ENCODE peak calls at places on chromosomes 5 and 9, in four cellular contexts. One of them, this sample, is unnamed.

GRCh38 chr5:37836173-37837100 is 3.4 kb downstream of the GDNF start:
- DNase-seq in T-helper 17 cell: no peak
- DNase-seq in ovary: peak; percentile 47
- DNase-seq in fibroblast of lung: peak; percentile 51
- DNase-seq in this sample: no peak

GRCh38 chr9:114779352-114779845 is 26.4 kb downstream of the TNFSF15 start:
- DNase-seq in T-helper 17 cell: no peak
- DNase-seq in ovary: peak; percentile 12
- DNase-seq in fibroblast of lung: peak; percentile 46
- DNase-seq in this sample: no peak

GRCh38 chr9:27566118-27566517 is 7.2 kb downstream of the C9orf72 start:
- DNase-seq in T-helper 17 cell: no peak
- DNase-seq in ovary: no peak
- DNase-seq in fibroblast of lung: no peak
- DNase-seq in this sample: no peak

GRCh38 chr5:176792584-176793342 is 17.6 kb upstream of the UNC5A start:
- DNase-seq in T-helper 17 cell: no peak
- DNase-seq in ovary: no peak
- DNase-seq in fibroblast of lung: no peak
- DNase-seq in this sample: no peak

GRCh38 chr9:112006361-112007020 is 109.9 kb downstream of the UGCG start:
- DNase-seq in T-helper 17 cell: no peak
- DNase-seq in ovary: no peak
- DNase-seq in fibroblast of lung: no peak
- DNase-seq in this sample: no peak

GRCh38 chr5:133421394-133421793 is 190.9 kb downstream of the FSTL4 start:
- DNase-seq in T-helper 17 cell: no peak
- DNase-seq in ovary: no peak
- DNase-seq in fibroblast of lung: peak; percentile 17
- DNase-seq in this sample: peak; percentile 36

GRCh38 chr5:53303105-53303504 is 177.3 kb upstream of the FST start:
- DNase-seq in T-helper 17 cell: no peak
- DNase-seq in ovary: no peak
- DNase-seq in fibroblast of lung: peak; percentile 93
- DNase-seq in this sample: no peak

GRCh38 chr5:74459984-74460383 is 180.5 kb downstream of the ENC1 start:
- DNase-seq in T-helper 17 cell: no peak
- DNase-seq in ovary: no peak
- DNase-seq in fibroblast of lung: no peak
- DNase-seq in this sample: no peak

GRCh38 chr5:124972703-124973102 is 226.3 kb upstream of the ZNF608 start:
- DNase-seq in T-helper 17 cell: no peak
- DNase-seq in ovary: no peak
- DNase-seq in fibroblast of lung: no peak
- DNase-seq in this sample: no peak

GRCh38 chr9:92406506-92406905 is 2.1 kb upstream of the OGN start:
- DNase-seq in T-helper 17 cell: no peak
- DNase-seq in ovary: no peak
- DNase-seq in fibroblast of lung: peak; percentile 50
- DNase-seq in this sample: peak; percentile 22

GRCh38 chr9:3527653-3527960 is 1.8 kb upstream of the RFX3 start:
- DNase-seq in T-helper 17 cell: no peak
- DNase-seq in ovary: no peak
- DNase-seq in fibroblast of lung: no peak
- DNase-seq in this sample: peak; percentile 19

GRCh38 chr9:91905958-91906585 is 44.0 kb downstream of the ROR2 start:
- DNase-seq in T-helper 17 cell: no peak
- DNase-seq in ovary: no peak
- DNase-seq in fibroblast of lung: no peak
- DNase-seq in this sample: peak; percentile 40

GRCh38 chr5:17910318-17910717 is 276.1 kb downstream of the TAF11L14 start:
- DNase-seq in T-helper 17 cell: no peak
- DNase-seq in ovary: no peak
- DNase-seq in fibroblast of lung: peak; percentile 8
- DNase-seq in this sample: no peak

GRCh38 chr9:33737811-33738606 is 57.4 kb upstream of the PRSS3 start:
- DNase-seq in T-helper 17 cell: no peak
- DNase-seq in ovary: no peak
- DNase-seq in fibroblast of lung: peak; percentile 44
- DNase-seq in this sample: peak; percentile 54

GRCh38 chr5:150103678-150104549 is 17.6 kb upstream of the CSF1R start:
- DNase-seq in T-helper 17 cell: no peak
- DNase-seq in ovary: no peak
- DNase-seq in fibroblast of lung: no peak
- DNase-seq in this sample: no peak

GRCh38 chr5:172837640-172838039 is 3.6 kb downstream of the ERGIC1 start:
- DNase-seq in T-helper 17 cell: no peak
- DNase-seq in ovary: peak; percentile 48
- DNase-seq in fibroblast of lung: no peak
- DNase-seq in this sample: peak; percentile 96

GRCh38 chr5:127871448-127872153 is 168.4 kb downstream of the CCDC192 start:
- DNase-seq in T-helper 17 cell: no peak
- DNase-seq in ovary: no peak
- DNase-seq in fibroblast of lung: no peak
- DNase-seq in this sample: no peak

GRCh38 chr5:76689321-76690026 is 26.5 kb upstream of the F2R start:
- DNase-seq in T-helper 17 cell: no peak
- DNase-seq in ovary: no peak
- DNase-seq in fibroblast of lung: peak; percentile 99
- DNase-seq in this sample: no peak

GRCh38 chr9:124285903-124286291 is 28.1 kb downstream of the NEK6 start:
- DNase-seq in T-helper 17 cell: no peak
- DNase-seq in ovary: peak; percentile 77
- DNase-seq in fibroblast of lung: peak; percentile 99
- DNase-seq in this sample: no peak

GRCh38 chr5:150649108-150649827 is 8.8 kb downstream of the SYNPO start:
- DNase-seq in T-helper 17 cell: no peak
- DNase-seq in ovary: peak; percentile 74
- DNase-seq in fibroblast of lung: no peak
- DNase-seq in this sample: no peak

GRCh38 chr5:59099270-59099994 is 516.6 kb downstream of the RAB3C start:
- DNase-seq in T-helper 17 cell: no peak
- DNase-seq in ovary: no peak
- DNase-seq in fibroblast of lung: peak; percentile 88
- DNase-seq in this sample: no peak

GRCh38 chr5:89473196-89473595 is 590.2 kb upstream of the MEF2C start:
- DNase-seq in T-helper 17 cell: no peak
- DNase-seq in ovary: no peak
- DNase-seq in fibroblast of lung: peak; percentile 49
- DNase-seq in this sample: no peak

GRCh38 chr5:175012267-175012666 is 287.9 kb downstream of the MSX2 start:
- DNase-seq in T-helper 17 cell: no peak
- DNase-seq in ovary: no peak
- DNase-seq in fibroblast of lung: no peak
- DNase-seq in this sample: no peak

GRCh38 chr9:110065527-110065926 is 142.4 kb downstream of the C9orf152 start:
- DNase-seq in T-helper 17 cell: no peak
- DNase-seq in ovary: no peak
- DNase-seq in fibroblast of lung: no peak
- DNase-seq in this sample: no peak

GRCh38 chr9:20566401-20566800 is 55.9 kb downstream of the MLLT3 start:
- DNase-seq in T-helper 17 cell: no peak
- DNase-seq in ovary: no peak
- DNase-seq in fibroblast of lung: no peak
- DNase-seq in this sample: no peak

DNA sequence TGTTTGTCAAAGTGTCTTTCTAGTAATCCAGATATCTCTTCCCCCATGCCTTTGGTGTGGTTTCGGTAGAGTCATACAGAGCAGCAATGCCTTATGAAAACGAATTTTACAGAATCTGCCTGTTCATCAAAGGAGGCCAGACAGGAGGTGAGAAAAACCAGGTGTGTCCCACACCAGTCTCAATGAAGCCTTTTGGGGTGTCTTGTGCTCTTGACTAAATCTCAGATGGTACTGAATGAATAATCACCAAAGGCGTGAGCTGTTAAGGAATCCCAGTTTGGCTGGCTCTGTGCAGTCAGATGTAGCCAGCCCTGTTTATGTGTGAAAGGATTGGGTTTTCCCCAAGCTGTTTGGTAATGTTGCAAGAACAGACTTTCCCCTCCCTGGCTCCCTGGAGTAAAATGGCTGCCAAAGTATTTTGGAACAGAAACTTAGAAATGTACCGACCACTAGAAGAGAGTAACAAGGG is 70.8 kb upstream of the CDKN2B start:
- DNase-seq in T-helper 17 cell: no peak
- DNase-seq in ovary: no peak
- DNase-seq in fibroblast of lung: peak; percentile 80
- DNase-seq in this sample: no peak
- H3K9me3 ChIP-seq in T-helper 17 cell: no peaks in the 10 kb centered on the region
- H3K9me3 ChIP-seq in ovary: no peaks in the 10 kb centered on the region
- H3K9me3 ChIP-seq in fibroblast of lung: no peaks in the 10 kb centered on the region
- H3K9me3 ChIP-seq in this sample: no peaks in the 10 kb centered on the region

GRCh38 chr9:5671711-5672353 is 42.9 kb downstream of the RIC1 start:
- DNase-seq in T-helper 17 cell: no peak
- DNase-seq in ovary: no peak
- DNase-seq in fibroblast of lung: no peak
- DNase-seq in this sample: peak; percentile 87
- H3K9me3 ChIP-seq in T-helper 17 cell: no peaks in the 10 kb centered on the region
- H3K9me3 ChIP-seq in ovary: no peaks in the 10 kb centered on the region
- H3K9me3 ChIP-seq in fibroblast of lung: no peaks in the 10 kb centered on the region
- H3K9me3 ChIP-seq in this sample: peaks cover 37% of the 10 kb centered on the region

DNA sequence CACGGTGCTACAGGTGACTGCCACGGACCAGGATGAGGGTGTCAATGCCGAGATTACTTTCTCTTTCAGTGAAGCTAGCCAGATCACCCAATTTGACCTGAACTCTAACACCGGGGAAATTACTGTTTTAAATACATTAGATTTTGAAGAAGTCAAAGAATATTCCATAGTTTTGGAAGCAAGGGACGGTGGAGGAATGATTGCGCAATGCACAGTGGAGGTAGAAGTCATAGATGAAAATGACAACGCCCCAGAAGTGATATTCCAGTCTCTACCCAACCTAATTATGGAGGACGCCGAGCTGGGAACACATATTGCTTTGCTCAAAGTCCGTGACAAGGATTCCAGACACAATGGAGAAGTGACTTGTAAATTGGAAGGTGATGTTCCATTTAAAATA is 1.2 kb downstream of the PCDHGB4 start:
- DNase-seq in T-helper 17 cell: no peak
- DNase-seq in ovary: no peak
- DNase-seq in fibroblast of lung: no peak
- DNase-seq in this sample: no peak
- H3K9me3 ChIP-seq in T-helper 17 cell: peaks cover 21% of the 10 kb centered on the region
- H3K9me3 ChIP-seq in ovary: peaks cover 19% of the 10 kb centered on the region
- H3K9me3 ChIP-seq in fibroblast of lung: peaks cover 5% of the 10 kb centered on the region
- H3K9me3 ChIP-seq in this sample: no peaks in the 10 kb centered on the region

GRCh38 chr5:141319699-141320098 is 885 bp downstream of the TAF7 start:
- DNase-seq in T-helper 17 cell: no peak
- DNase-seq in ovary: no peak
- DNase-seq in fibroblast of lung: no peak
- DNase-seq in this sample: no peak
- H3K9me3 ChIP-seq in T-helper 17 cell: peaks cover 30% of the 10 kb centered on the region
- H3K9me3 ChIP-seq in ovary: peaks cover 16% of the 10 kb centered on the region
- H3K9me3 ChIP-seq in fibroblast of lung: peaks cover 12% of the 10 kb centered on the region
- H3K9me3 ChIP-seq in this sample: peaks cover 49% of the 10 kb centered on the region

DNA sequence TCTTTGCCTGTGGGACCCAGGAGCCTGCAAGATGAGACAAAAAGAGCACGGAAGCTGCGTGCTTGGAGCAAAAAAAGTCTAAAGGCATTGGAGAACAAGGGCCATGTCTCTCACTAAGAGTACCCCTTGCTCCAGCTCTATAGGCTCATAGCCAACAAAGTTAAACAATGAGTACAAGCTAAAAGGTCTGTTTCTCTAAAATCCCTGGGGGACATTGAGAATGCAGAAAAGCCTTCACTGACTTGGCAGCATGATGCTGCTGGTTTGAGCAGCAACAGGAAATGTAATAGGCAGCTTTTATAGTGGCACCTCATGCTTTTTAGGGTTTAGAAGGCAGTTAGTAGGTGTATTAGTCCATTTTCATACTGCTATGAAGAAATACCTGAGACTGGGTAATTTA is 287.5 kb downstream of the SMARCA2 start:
- DNase-seq in T-helper 17 cell: no peak
- DNase-seq in ovary: no peak
- DNase-seq in fibroblast of lung: no peak
- DNase-seq in this sample: no peak
- H3K9me3 ChIP-seq in T-helper 17 cell: no peaks in the 10 kb centered on the region
- H3K9me3 ChIP-seq in ovary: no peaks in the 10 kb centered on the region
- H3K9me3 ChIP-seq in fibroblast of lung: no peaks in the 10 kb centered on the region
- H3K9me3 ChIP-seq in this sample: no peaks in the 10 kb centered on the region

GRCh38 chr9:122723690-122724089 is at the start of gene OR1L4:
- DNase-seq in T-helper 17 cell: no peak
- DNase-seq in ovary: no peak
- DNase-seq in fibroblast of lung: no peak
- DNase-seq in this sample: no peak
- H3K9me3 ChIP-seq in T-helper 17 cell: peaks cover 9% of the 10 kb centered on the region
- H3K9me3 ChIP-seq in ovary: no peaks in the 10 kb centered on the region
- H3K9me3 ChIP-seq in fibroblast of lung: no peaks in the 10 kb centered on the region
- H3K9me3 ChIP-seq in this sample: peaks cover 7% of the 10 kb centered on the region

GRCh38 chr9:135221576-135221950 is 134.1 kb downstream of the OLFM1 start:
- DNase-seq in T-helper 17 cell: peak; percentile 4
- DNase-seq in ovary: no peak
- DNase-seq in fibroblast of lung: no peak
- DNase-seq in this sample: no peak
- H3K9me3 ChIP-seq in T-helper 17 cell: no peaks in the 10 kb centered on the region
- H3K9me3 ChIP-seq in ovary: no peaks in the 10 kb centered on the region
- H3K9me3 ChIP-seq in fibroblast of lung: peaks cover 11% of the 10 kb centered on the region
- H3K9me3 ChIP-seq in this sample: no peaks in the 10 kb centered on the region

DNA sequence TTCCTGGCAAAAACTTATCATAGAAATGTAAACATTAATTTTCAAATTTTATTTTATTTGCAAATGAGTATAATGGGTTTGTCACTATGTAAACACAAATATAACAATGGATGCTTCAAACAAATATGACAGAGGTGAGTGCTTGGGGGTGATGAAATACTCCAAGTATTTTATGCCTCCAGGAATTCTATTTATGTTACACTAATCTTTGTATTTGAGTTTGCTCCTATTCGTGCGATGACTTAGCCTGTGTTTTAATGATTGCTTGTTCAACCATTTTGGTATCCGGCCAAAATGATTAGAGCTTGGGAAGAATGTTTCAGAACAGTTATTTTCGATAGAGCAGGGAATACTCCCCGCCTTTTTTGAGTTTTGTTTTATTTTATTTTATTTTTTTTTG is 5.0 kb downstream of the DMRT2 start:
- DNase-seq in T-helper 17 cell: no peak
- DNase-seq in ovary: no peak
- DNase-seq in fibroblast of lung: no peak
- DNase-seq in this sample: no peak
- H3K9me3 ChIP-seq in T-helper 17 cell: no peaks in the 10 kb centered on the region
- H3K9me3 ChIP-seq in ovary: no peaks in the 10 kb centered on the region
- H3K9me3 ChIP-seq in fibroblast of lung: no peaks in the 10 kb centered on the region
- H3K9me3 ChIP-seq in this sample: no peaks in the 10 kb centered on the region

GRCh38 chr5:4048398-4048797 is 452.8 kb downstream of the IRX1 start:
- DNase-seq in T-helper 17 cell: no peak
- DNase-seq in ovary: no peak
- DNase-seq in fibroblast of lung: no peak
- DNase-seq in this sample: no peak
- H3K9me3 ChIP-seq in T-helper 17 cell: no peaks in the 10 kb centered on the region
- H3K9me3 ChIP-seq in ovary: no peaks in the 10 kb centered on the region
- H3K9me3 ChIP-seq in fibroblast of lung: no peaks in the 10 kb centered on the region
- H3K9me3 ChIP-seq in this sample: no peaks in the 10 kb centered on the region